ENCODE peak calls at places on chromosomes 4 and X, in seven cellular contexts. Z is activated CD4-positive, alpha-beta memory T cell treated with anti-CD3 and anti-CD28 coated beads for 36 hours; W is HEK293T; H is stimulated activated CD8-positive, alpha-beta memory T cell treated with anti-CD3 and anti-CD28 coated beads, Interleukin-15, amount 100 ng/mL, for 4 hours; U is nucleus accumbens; L is fibroblast of pulmonary artery; T is activated CD8-positive, alpha-beta T cell treated with anti-CD3 and anti-CD28 coated beads, Interleukin-2, amount 10 ng/mL, durations not matched to agents 7 days and 5 days. B is an unnamed sample.

GRCh38 chr4:176437756-176438155 is 118.0 kb downstream of the SPCS3 start:
- DNase-seq in H (no peak), T (no peak), Z (no peak), L (no peak), W (no peak), U (no peak), B (no peak)

GRCh38 chr4:154973636-154974035 is 192.6 kb downstream of the RBM46 start:
- DNase-seq in Z (no peak), L (no peak), W (no peak), H (no peak), U (no peak), T (no peak), B (no peak)

GRCh38 chrX:40550069-40550468 is 30.7 kb upstream of the ATP6AP2 start:
- DNase-seq in L (no peak), Z (no peak), T (no peak), H (no peak), U (no peak), W (no peak), B (no peak)

GRCh38 chr4:169080970-169081369 is 70.9 kb upstream of the CBR4 start:
- DNase-seq in L (peak), T (no peak), Z (no peak), H (no peak), W (no peak), U (no peak), B (no peak)

GRCh38 chr4:156778093-156778492 is 193.5 kb downstream of the PDGFC start:
- DNase-seq in L (peak), T (no peak), U (no peak), Z (no peak), W (no peak), H (no peak), B (no peak)

GRCh38 chr4:142282870-142283431 is 563.1 kb downstream of the INPP4B start:
- DNase-seq in Z (no peak), H (no peak), T (no peak), W (no peak), L (no peak), U (no peak), B (no peak)

GRCh38 chr4:4859010-4859798 is at the start of gene MSX1:
- DNase-seq in H (no peak), Z (peak), T (peak), W (peak), L (peak), U (no peak), B (peak)

GRCh38 chrX:13418126-13419091 is 98.6 kb upstream of the ATXN3L start:
- DNase-seq in Z (no peak), U (no peak), H (no peak), W (no peak), T (no peak), L (peak), B (no peak)

GRCh38 chr4:159358226-159358625 is 255.3 kb downstream of the RAPGEF2 start:
- DNase-seq in L (peak), W (no peak), U (no peak), Z (no peak), H (no peak), T (no peak), B (peak)

GRCh38 chr4:150010525-150011126 is 67.6 kb upstream of the DCLK2 start:
- DNase-seq in T (no peak), L (peak), U (no peak), Z (no peak), W (peak), H (no peak), B (no peak)

GRCh38 chrX:3939967-3940610 is 226.6 kb upstream of the PRKX start:
- DNase-seq in L (peak), U (no peak), W (peak), H (no peak), T (no peak), Z (no peak), B (no peak)

B was measured in amygdala.